ENCODE peak calls at places on chromosome 9, in seven cellular contexts. E, P, V, G, Y, R and B are unnamed samples.

GRCh38 chr9:136859821-136860269 is 6.3 kb downstream of the EDF1 start:
- DNase-seq in R (no peak), P (peak), G (no peak), V (no peak), E (no peak), Y (no peak), B (no peak)

GRCh38 chr9:106075991-106076390 is 381.6 kb downstream of the TMEM38B start:
- DNase-seq in R (no peak), V (peak), E (no peak), P (no peak), G (no peak), Y (peak), B (no peak)

GRCh38 chr9:556199-556598 is 285.3 kb upstream of the DMRT1 start:
- DNase-seq in R (no peak), V (no peak), G (no peak), E (no peak), P (no peak), Y (no peak), B (no peak)

GRCh38 chr9:119216891-119217290 is 152.3 kb downstream of the BRINP1 start:
- DNase-seq in Y (no peak), R (no peak), V (no peak), P (no peak), G (peak), E (no peak), B (no peak)

GRCh38 chr9:33740075-33740474 is 55.3 kb upstream of the PRSS3 start:
- DNase-seq in V (no peak), G (no peak), R (no peak), E (no peak), Y (no peak), P (no peak), B (no peak)

GRCh38 chr9:12972608-12973589 is 198.1 kb downstream of the LURAP1L start:
- DNase-seq in Y (no peak), E (no peak), R (no peak), P (no peak), G (no peak), V (no peak), B (no peak)

GRCh38 chr9:101995231-101995630 is 256.8 kb upstream of the GRIN3A start:
- DNase-seq in R (no peak), Y (no peak), V (no peak), G (no peak), P (no peak), E (no peak), B (no peak)

GRCh38 chr9:119768266-119768665 is 399.0 kb upstream of the BRINP1 start:
- DNase-seq in R (no peak), V (no peak), E (no peak), G (no peak), P (no peak), Y (no peak), B (no peak)

GRCh38 chr9:122075135-122076030 is 17.7 kb downstream of the TTLL11 start:
- DNase-seq in R (no peak), Y (no peak), E (no peak), V (peak), P (no peak), G (peak), B (no peak)

GRCh38 chr9:4495537-4495936 is 5.3 kb downstream of the SLC1A1 start:
- DNase-seq in R (no peak), Y (no peak), P (no peak), E (no peak), G (no peak), V (no peak), B (no peak)

GRCh38 chr9:34578241-34579096 is 11.1 kb downstream of the CNTFR start:
- DNase-seq in Y (peak), R (no peak), P (no peak), V (peak), G (no peak), E (peak), B (peak)

GRCh38 chr9:122031806-122032205 is 61.3 kb downstream of the TTLL11 start:
- DNase-seq in V (no peak), P (no peak), R (no peak), E (no peak), Y (no peak), G (no peak), B (no peak)

GRCh38 chr9:76044420-76044819 is 153.9 kb downstream of the PCSK5 start:
- DNase-seq in E (no peak), P (no peak), R (no peak), Y (no peak), G (no peak), V (peak), B (no peak)

GRCh38 chr9:134190232-134191121 is 26.1 kb upstream of the RNU6ATAC start:
- DNase-seq in V (no peak), G (no peak), Y (no peak), R (no peak), P (no peak), E (no peak), B (no peak)

GRCh38 chr9:122118343-122119165 is 25.4 kb upstream of the TTLL11 start:
- DNase-seq in G (no peak), E (no peak), V (peak), R (no peak), Y (peak), P (no peak), B (no peak)

GRCh38 chr9:127598839-127599549 is 13.1 kb upstream of the STXBP1 start:
- DNase-seq in G (no peak), E (no peak), V (no peak), P (no peak), R (no peak), Y (no peak), B (no peak)

GRCh38 chr9:693460-694390 is 147.8 kb upstream of the DMRT1 start:
- DNase-seq in V (peak), R (peak), G (peak), E (no peak), Y (peak), P (peak), B (no peak)

GRCh38 chr9:77087506-77087905 is 68.1 kb downstream of the FOXB2 start:
- DNase-seq in R (no peak), V (no peak), P (no peak), G (no peak), Y (no peak), E (no peak), B (no peak)

GRCh38 chr9:105994970-105995369 is 300.6 kb downstream of the TMEM38B start:
- DNase-seq in R (no peak), Y (no peak), V (no peak), P (no peak), E (no peak), G (no peak), B (no peak)

GRCh38 chr9:72856985-72857631 is 95.7 kb downstream of the ALDH1A1 start:
- DNase-seq in G (no peak), P (peak), R (peak), V (peak), E (no peak), Y (peak), B (peak)

GRCh38 chr9:114590328-114590727 is 2.8 kb downstream of the ATP6V1G1 start:
- DNase-seq in R (no peak), G (no peak), E (no peak), P (no peak), V (no peak), Y (no peak), B (no peak)

GRCh38 chr9:72471096-72471495 is 50.3 kb upstream of the TMC1 start:
- DNase-seq in G (no peak), P (no peak), V (no peak), Y (no peak), R (no peak), E (no peak), B (no peak)

GRCh38 chr9:110077926-110078325 is 130.0 kb downstream of the C9orf152 start:
- DNase-seq in G (no peak), E (no peak), R (no peak), Y (no peak), V (no peak), P (no peak), B (no peak)

GRCh38 chr9:98038958-98039357 is 17.6 kb upstream of the NANS start:
- DNase-seq in P (no peak), E (no peak), G (no peak), V (no peak), Y (no peak), R (no peak), B (no peak)

DNA sequence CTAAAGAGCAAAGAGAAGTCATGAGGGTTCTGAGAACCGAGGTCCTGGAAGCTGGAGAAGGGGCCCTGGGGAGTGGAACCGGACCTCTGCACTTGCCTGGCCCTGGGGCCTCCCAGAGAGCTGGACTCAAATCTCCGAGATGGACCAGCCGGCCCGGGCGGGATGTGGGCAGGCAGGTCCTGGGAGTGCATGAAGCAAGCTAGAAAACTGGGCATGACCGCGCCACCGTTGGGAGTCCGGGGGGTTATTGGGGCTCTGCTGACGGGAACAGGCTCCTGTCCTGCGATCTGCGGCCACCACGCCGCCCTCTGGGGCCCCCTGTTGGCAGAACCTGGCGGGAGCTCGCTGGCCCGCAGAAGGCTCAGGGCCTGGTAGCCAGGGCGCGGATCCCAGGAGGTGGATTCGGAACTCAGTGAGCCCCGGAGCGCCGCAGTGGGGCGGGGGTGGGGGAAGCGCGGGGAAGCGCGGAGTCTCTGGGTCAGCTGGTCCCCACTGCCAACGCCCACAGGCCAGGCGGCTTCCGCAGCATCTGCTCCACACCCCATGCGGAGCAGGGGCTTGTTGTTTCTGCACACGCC is 150.6 kb downstream of the ERCC6L2 start:
- DNase-seq in Y (no peak), P (no peak), E (peak), G (no peak), R (no peak), V (no peak), B (peak)
- TF ChIP-seq CTCF in Y (no peak), P (no peak), E (peak), G (peak), R (peak), V (no peak), B (peak)

DNA sequence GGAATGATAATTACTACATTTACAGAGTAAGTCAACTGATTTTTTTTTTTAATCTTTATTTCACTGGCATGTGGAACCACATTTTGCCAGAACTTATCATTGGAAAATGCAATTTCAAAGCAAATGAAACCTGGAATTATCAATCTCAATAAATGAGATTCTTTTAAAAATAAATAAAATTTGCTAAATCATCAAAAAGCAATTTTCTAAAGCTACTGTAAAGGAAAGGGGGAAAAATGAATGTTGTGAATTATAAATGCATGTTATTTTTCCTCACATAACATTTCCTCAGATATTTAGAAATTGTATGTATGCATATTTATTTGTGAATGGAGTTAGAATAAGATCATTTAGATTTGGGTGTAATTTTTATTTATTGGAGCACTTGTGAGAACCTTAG is 89.9 kb upstream of the GRHPR start:
- DNase-seq in R (no peak), G (no peak), E (no peak), V (no peak), P (no peak), Y (no peak), B (no peak)
- TF ChIP-seq CTCF in R (no peak), G (no peak), E (no peak), V (no peak), P (no peak), Y (no peak), B (no peak)

DNA sequence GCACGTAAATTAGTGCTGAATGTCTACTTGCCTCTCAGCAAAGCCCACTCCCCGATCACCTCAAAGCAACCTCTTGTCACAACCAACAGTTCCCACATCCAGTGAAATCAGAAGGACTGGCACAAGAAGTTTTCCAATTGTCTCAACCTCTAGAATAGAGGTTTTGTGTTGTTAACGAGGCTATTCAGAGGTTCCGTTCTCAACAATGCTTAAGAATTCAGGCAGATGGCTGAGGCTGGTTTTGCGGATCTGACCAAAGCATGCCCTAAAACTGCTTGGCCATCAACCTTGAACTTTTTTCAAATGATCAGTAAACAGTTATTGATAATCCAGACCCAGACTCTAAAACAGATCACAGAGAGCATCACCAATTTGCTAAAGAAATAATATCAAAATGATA is 52.9 kb downstream of the MAPKAP1 start:
- DNase-seq in Y (no peak), R (no peak), G (no peak), V (no peak), P (no peak), E (no peak), B (no peak)
- TF ChIP-seq CTCF in Y (no peak), R (no peak), G (no peak), V (no peak), P (no peak), E (no peak), B (no peak)

GRCh38 chr9:91948423-91949292 is 1.4 kb downstream of the ROR2 start:
- DNase-seq in P (peak), Y (no peak), G (peak), V (peak), E (peak), R (no peak), B (peak)
- TF ChIP-seq CTCF in P (peak), Y (no peak), G (peak), V (peak), E (peak), R (peak), B (no peak)

GRCh38 chr9:69151506-69151905 is 22.6 kb upstream of the TJP2 start:
- DNase-seq in V (no peak), G (no peak), R (no peak), Y (no peak), P (no peak), E (peak), B (no peak)

GRCh38 chr9:69145148-69145547 is 28.9 kb upstream of the TJP2 start:
- DNase-seq in Y (peak), E (peak), R (no peak), G (no peak), P (no peak), V (no peak), B (no peak)

GRCh38 chr9:69153707-69154521 is 20.2 kb upstream of the TJP2 start:
- DNase-seq in R (no peak), G (no peak), P (no peak), E (peak), Y (no peak), V (no peak), B (no peak)

GRCh38 chr9:69147041-69147834 is 26.8 kb upstream of the TJP2 start:
- DNase-seq in G (no peak), P (no peak), E (peak), Y (no peak), R (no peak), V (no peak), B (peak)

DNA sequence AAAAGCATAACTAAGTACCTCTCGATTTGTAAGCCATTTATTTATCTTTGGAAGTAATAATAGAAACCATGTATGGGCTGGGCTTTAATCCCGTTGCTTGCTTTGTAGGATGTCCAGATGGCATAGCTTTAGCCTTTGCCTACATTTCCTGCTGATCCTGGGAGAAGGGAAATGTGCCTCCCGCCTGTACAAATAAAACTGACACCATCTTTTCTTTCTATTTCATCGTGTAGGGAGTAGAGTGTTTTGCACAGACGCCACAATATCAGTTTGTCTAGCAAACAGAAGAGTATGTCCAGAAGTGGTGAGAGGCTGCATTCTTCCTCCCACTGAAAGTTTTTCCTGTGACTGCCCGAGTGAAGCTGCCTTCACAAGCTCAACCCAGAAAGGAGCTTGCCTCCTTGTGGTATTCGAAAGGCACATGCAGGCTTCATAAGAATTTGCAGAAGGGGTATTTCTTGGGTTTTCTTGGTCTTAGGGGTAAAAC is 24.7 kb upstream of the TJP2 start:
- DNase-seq in Y (peak), V (peak), P (no peak), R (peak), E (peak), G (no peak), B (peak)
- TF ChIP-seq CTCF in Y (peak), V (peak), P (no peak), R (peak), E (peak), G (peak), B (no peak)

GRCh38 chr9:35944173-35944572 is 13.8 kb downstream of the OR2S2 start:
- DNase-seq in G (no peak), P (peak), R (no peak), E (no peak), Y (no peak), V (no peak), B (no peak)

GRCh38 chr9:35939851-35940250 is 18.1 kb downstream of the OR2S2 start:
- DNase-seq in G (no peak), R (no peak), V (no peak), Y (no peak), E (no peak), P (no peak), B (no peak)

GRCh38 chr9:35940474-35941467 is 17.2 kb downstream of the OR2S2 start:
- DNase-seq in Y (no peak), V (no peak), R (no peak), P (peak), G (no peak), E (no peak), B (no peak)

GRCh38 chr9:35945341-35946018 is 12.5 kb downstream of the OR2S2 start:
- DNase-seq in P (peak), G (peak), Y (peak), V (peak), R (peak), E (peak), B (peak)

DNA sequence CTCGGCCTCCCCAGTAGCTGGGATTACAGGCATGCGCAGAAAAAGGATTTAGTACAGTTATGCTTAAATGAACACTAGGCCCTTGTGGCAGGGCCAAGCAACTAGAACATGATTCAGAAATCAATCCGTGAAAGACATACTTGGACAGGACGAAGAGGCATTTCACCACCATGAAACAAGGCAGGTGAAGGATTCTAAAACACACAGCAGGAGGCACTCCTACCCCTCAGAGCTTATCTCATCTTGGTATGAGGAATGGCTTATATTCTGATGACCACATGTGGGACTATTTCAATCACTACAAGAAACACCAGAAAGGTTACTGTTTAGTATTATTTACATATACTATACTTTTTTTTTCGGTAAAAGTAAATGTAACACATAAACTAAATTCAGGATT is 15.7 kb downstream of the OR2S2 start:
- DNase-seq in P (no peak), R (no peak), Y (no peak), V (no peak), E (no peak), G (no peak), B (no peak)
- TF ChIP-seq CTCF in P (no peak), R (no peak), Y (no peak), V (no peak), E (no peak), G (no peak), B (no peak)

DNA sequence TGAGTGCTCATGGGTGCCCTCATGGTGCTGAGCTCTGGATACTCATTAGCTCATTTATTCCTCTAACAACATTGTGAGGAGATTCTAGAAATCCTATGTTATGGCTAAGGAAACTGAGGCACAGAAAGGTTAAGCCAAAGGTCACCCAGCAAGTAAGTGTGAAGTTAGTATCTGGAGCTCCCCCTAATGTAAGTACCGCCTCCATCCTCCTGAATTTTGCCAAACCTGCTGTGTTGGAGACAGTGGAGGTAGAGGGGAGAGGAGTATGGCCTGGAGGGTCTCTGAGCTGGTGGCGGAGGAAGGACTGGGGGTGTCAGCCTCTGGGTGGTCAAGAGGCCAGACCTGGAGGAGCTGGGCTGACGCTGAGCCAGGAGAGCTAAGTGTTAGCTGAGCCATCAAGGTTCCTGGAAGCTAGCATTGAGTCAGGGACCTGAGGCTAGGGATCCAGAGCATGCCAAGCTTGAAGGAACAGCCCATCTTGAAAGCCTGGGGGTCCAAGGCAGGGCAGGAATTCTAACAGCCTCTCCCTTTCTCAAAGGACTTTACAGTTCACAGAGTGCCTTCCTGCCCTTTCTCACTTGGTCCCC is 114.8 kb downstream of the RGS3 start:
- DNase-seq in P (no peak), G (no peak), Y (no peak), E (no peak), R (no peak), V (no peak), B (no peak)
- TF ChIP-seq CTCF in P (no peak), G (no peak), Y (no peak), E (no peak), R (no peak), V (no peak), B (no peak)

GRCh38 chr9:70228098-70228497 is 30.7 kb upstream of the SMC5 start:
- DNase-seq in E (no peak), V (no peak), G (no peak), R (no peak), P (no peak), Y (no peak), B (no peak)

GRCh38 chr9:70229026-70229425 is 29.8 kb upstream of the SMC5 start:
- DNase-seq in P (no peak), V (no peak), G (peak), Y (peak), R (no peak), E (no peak), B (no peak)

GRCh38 chr9:70232476-70232875 is 26.3 kb upstream of the SMC5 start:
- DNase-seq in Y (no peak), G (no peak), V (no peak), R (no peak), P (no peak), E (no peak), B (no peak)

DNA sequence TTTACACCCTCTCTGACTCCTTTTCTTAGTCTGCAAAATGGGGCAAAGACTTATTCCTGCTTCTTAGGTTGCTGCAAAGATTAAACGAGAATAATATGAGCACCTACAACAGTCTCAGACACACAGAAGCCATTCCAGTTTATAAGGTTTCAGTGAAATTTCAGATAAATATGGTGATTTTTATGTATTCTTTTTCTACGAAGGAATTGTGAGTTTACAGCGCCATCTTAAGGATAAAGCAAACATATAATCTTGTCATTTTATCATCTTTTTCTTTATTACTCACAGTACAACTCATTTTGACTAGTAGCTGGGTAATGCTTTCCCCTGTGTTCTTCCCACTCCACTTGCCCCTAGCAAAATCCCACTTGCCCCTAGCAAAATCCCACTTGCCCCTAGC is 29.2 kb upstream of the SMC5 start:
- DNase-seq in E (no peak), P (no peak), G (no peak), V (peak), Y (peak), R (no peak), B (no peak)
- TF ChIP-seq CTCF in E (peak), P (no peak), G (peak), V (peak), Y (peak), R (peak), B (peak)